ENCODE peak calls at places on chromosomes 1 and 21, in six cellular contexts. R is IMR-90, E is A549, W is K562, M is H1, Y is SK-N-SH. L is an unnamed sample.

GRCh38 chr1:200379940-200380588 is 29.8 kb downstream of the ZNF281 start:
- DNase-seq in R (no peak), E (no peak), W (no peak), M (no peak), Y (no peak), L (no peak)

GRCh38 chr1:179926494-179927205 is 28.0 kb upstream of the CEP350 start:
- DNase-seq in R (peak), E (no peak), W (no peak), M (no peak), Y (no peak), L (no peak)

GRCh38 chr1:154534263-154534844 is 24.1 kb downstream of the UBE2Q1 start:
- DNase-seq in R (peak), E (peak), W (peak), M (peak), Y (peak), L (peak)

GRCh38 chr21:14968821-14969220 is 96.0 kb downstream of the NRIP1 start:
- DNase-seq in R (peak), E (no peak), W (no peak), M (no peak), Y (no peak), L (no peak)

GRCh38 chr1:58882322-58882951 is 98.6 kb upstream of the JUN start:
- DNase-seq in R (no peak), E (no peak), W (no peak), M (no peak), Y (no peak), L (no peak)

GRCh38 chr1:24322636-24323177 is 3.5 kb downstream of the GRHL3 start:
- DNase-seq in R (no peak), E (no peak), W (no peak), M (peak), Y (no peak), L (no peak)

GRCh38 chr1:202200112-202200548 is 6.5 kb downstream of the LGR6 start:
- DNase-seq in R (peak), E (peak), W (no peak), M (no peak), Y (no peak), L (no peak)

GRCh38 chr1:185636848-185637247 is 97.3 kb upstream of the HMCN1 start:
- DNase-seq in R (no peak), E (no peak), W (no peak), M (no peak), Y (no peak), L (no peak)

GRCh38 chr1:169312084-169312954 is 55.3 kb downstream of the NME7 start:
- DNase-seq in R (peak), E (peak), W (peak), M (no peak), Y (no peak), L (no peak)

GRCh38 chr1:31502926-31503511 is 73.3 kb upstream of the TINAGL1 start:
- DNase-seq in R (no peak), E (no peak), W (no peak), M (peak), Y (no peak), L (no peak)

GRCh38 chr1:45354838-45355237 is 14.6 kb upstream of the MUTYH start:
- DNase-seq in R (no peak), E (no peak), W (no peak), M (no peak), Y (no peak), L (no peak)

GRCh38 chr1:205224736-205225135 is 3.0 kb upstream of the TMCC2 start:
- DNase-seq in R (no peak), E (no peak), W (no peak), M (no peak), Y (no peak), L (no peak)

GRCh38 chr1:241310451-241310850 is 46.6 kb downstream of the RGS7 start:
- DNase-seq in R (peak), E (no peak), W (no peak), M (no peak), Y (no peak), L (no peak)

DNA sequence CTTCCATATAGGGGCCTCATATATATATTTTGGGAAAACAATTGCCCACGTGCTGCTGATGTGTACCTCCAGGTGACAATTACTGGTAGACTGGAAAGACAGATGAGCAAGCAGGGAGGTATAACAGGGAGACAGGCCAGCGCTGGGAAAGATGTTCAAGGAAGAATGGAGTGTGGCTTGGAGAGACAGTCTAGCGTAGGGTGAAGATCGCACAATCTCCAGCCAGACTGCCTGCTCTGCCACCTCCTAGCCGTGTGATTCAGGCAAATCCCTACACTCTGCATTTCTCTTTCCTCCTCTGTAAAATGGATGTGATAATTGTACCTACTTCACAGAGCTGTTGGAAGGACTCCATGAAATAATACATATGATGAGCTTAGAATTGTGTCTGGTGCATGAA is 66.1 kb downstream of the TMCO4 start:
- DNase-seq in R (no peak), E (no peak), W (no peak), M (no peak), Y (no peak), L (no peak)
- H3K4me2 ChIP-seq in R (no peak), E (no peak), W (no peak), M (no peak), Y (no peak), L (no peak)

DNA sequence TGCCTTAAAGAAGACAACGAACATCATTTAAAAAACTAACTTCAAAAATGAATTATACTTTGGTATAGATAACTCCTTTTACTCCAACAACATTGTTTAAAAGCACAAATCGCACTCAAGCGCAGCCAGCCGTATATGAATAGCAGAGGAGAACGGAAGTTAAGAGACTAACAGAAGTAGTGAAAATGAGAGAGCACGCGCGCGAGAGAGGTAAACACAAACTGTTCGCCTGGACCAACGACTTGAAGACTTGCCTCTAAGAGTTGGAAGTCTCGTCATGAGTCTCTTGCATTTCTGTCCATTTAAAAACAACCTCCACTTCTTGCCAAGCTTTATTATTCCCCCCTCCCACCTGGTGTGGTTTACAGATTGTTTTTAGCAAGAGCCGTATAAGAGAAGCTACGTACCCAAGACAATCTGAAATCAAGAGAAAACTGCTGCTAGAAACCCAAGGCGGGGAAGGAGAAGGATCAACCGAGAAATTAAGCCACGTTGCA is 479 bp downstream of the SELENOF start:
- DNase-seq in R (peak), E (no peak), W (no peak), M (no peak), Y (no peak), L (peak)
- TF ChIP-seq USF2 in R (no peak), E (no peak), W (no peak), M (no peak), Y (no peak), L (no peak)

DNA sequence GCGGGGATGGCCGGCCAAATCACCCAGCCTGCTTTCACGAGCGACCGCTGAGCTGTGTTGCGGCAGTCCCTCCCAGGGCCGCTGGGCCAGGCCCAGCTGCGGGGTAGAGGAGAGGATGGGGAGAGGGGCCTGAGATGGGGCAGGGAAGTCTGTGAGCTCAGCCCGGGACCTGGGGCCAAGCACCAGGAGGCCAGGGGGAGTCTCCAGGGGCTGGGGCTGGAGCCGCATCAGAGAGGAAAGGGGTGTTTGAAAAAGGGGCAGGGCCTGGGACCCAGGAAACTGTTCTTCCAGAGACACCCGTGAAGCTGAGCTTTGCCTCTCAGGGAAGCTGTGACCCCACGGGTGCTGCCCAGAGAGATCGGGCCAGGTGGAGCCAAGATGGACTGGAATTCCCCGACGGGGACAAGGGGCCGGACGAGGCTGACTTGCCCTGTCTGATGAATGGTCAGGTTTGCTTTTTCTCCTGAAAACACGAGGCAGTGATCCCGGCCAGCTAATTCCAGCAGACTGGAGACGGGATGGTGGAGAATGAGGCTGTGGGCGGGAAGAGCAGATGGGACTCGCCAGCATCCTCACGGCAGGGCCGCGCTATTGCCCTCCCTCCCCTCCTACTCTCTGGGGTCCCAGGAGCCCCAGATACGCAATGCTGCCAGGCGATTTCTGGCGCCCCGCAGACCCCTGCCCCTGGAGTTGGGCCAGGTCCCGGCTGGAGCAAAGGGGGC is 40.3 kb upstream of the COL18A1 start:
- DNase-seq in R (peak), E (peak), W (no peak), M (no peak), Y (no peak), L (no peak)
- H3K4me2 ChIP-seq in R (peak), E (peak), W (peak), M (no peak), Y (peak), L (no peak)

GRCh38 chr1:111958075-111958474 is 31.4 kb downstream of the KCND3 start:
- DNase-seq in R (no peak), E (no peak), W (no peak), M (no peak), Y (no peak), L (no peak)

GRCh38 chr1:111955755-111956154 is 33.7 kb downstream of the KCND3 start:
- DNase-seq in R (no peak), E (no peak), W (no peak), M (no peak), Y (no peak), L (no peak)

GRCh38 chr1:111956155-111956817 is 33.2 kb downstream of the KCND3 start:
- DNase-seq in R (no peak), E (no peak), W (no peak), M (no peak), Y (no peak), L (no peak)

GRCh38 chr1:111952258-111952657 is 37.2 kb downstream of the KCND3 start:
- DNase-seq in R (no peak), E (no peak), W (no peak), M (no peak), Y (no peak), L (no peak)

GRCh38 chr1:111953797-111954196 is 35.7 kb downstream of the KCND3 start:
- DNase-seq in R (no peak), E (no peak), W (peak), M (no peak), Y (no peak), L (no peak)
- TF ChIP-seq USF2 in R (no peak), E (no peak), W (no peak), M (no peak), Y (no peak), L (no peak)

DNA sequence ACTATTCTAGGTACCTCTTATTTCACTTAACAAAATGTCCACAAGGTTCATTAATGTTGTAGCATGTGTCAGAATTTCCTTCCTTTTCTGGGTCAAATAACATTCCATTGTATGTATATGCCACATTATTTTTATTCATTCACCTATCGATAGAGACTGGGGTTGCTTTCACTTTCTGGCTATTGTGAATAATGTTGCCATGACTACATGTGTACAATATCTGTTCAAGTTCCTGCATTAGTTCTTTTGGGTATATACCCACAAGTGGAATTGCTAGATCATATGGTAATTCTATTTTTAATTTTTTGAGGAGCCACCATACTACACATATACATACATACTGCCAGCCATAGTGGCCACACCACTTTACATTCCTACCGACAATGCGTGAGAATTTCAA is 158.4 kb downstream of the ZZZ3 start:
- DNase-seq in R (no peak), E (no peak), W (no peak), M (no peak), Y (no peak), L (no peak)
- H3K4me2 ChIP-seq in R (no peak), E (no peak), W (no peak), M (no peak), Y (no peak), L (no peak)

L was measured in HepG2.